ENCODE peak calls at places on chromosome 19, in five cellular contexts. T is GM12878, K is K562, I is upper lobe of left lung, R is HepG2. X is an unnamed sample. For H3K4me1, the result is how much of the 10 kb centered on the place peaks cover.

GRCh38 chr19:3119782-3120380 is 16.0 kb upstream of the GNA15 start:
- ATAC-seq in T (no peak), K (no peak), I (no peak), R (no peak), X (no peak)

GRCh38 chr19:6318772-6319171 is 14.6 kb downstream of the ACER1 start:
- ATAC-seq in T (no peak), K (no peak), I (no peak), R (no peak), X (no peak)

GRCh38 chr19:10797541-10798256 is 38.3 kb downstream of the TMED1 start:
- ATAC-seq in T (peak), K (no peak), I (no peak), R (no peak), X (no peak)

GRCh38 chr19:58326501-58326913 is 287 bp upstream of the ZSCAN22 start:
- ATAC-seq in T (peak), K (peak), I (no peak), R (peak), X (no peak)

GRCh38 chr19:58468216-58468839 is 1.4 kb downstream of the ZNF324 start:
- ATAC-seq in T (no peak), K (no peak), I (no peak), R (peak), X (no peak)

GRCh38 chr19:11092181-11092538 is 2.9 kb downstream of the LDLR start:
- ATAC-seq in T (no peak), K (no peak), I (peak), R (peak), X (no peak)

GRCh38 chr19:751501-752341 is 809 bp downstream of the MISP start:
- ATAC-seq in T (no peak), K (peak), I (peak), R (peak), X (peak)

GRCh38 chr19:46404884-46405658 is 8.3 kb downstream of the CCDC8 start:
- ATAC-seq in T (no peak), K (peak), I (peak), R (peak), X (no peak)

GRCh38 chr19:10643968-10644290 is 10.2 kb upstream of the ILF3 start:
- ATAC-seq in T (no peak), K (no peak), I (no peak), R (no peak), X (peak)

GRCh38 chr19:41299046-41299754 is 10.8 kb upstream of the CCDC97 start:
- ATAC-seq in T (no peak), K (no peak), I (peak), R (no peak), X (peak)

GRCh38 chr19:44346556-44346955 is 9.9 kb downstream of the ZNF112 start:
- ATAC-seq in T (no peak), K (no peak), I (no peak), R (no peak), X (no peak)

GRCh38 chr19:31317098-31317497 is 32.1 kb downstream of the TSHZ3 start:
- ATAC-seq in T (no peak), K (no peak), I (no peak), R (no peak), X (no peak)

GRCh38 chr19:19211499-19212432 is at the start of gene NCAN:
- ATAC-seq in T (no peak), K (peak), I (no peak), R (peak), X (no peak)

GRCh38 chr19:42028304-42029216 is 34.5 kb upstream of the ATP1A3 start:
- ATAC-seq in T (no peak), K (peak), I (no peak), R (no peak), X (no peak)

GRCh38 chr19:48501446-48501960 is 10.1 kb downstream of the LMTK3 start:
- ATAC-seq in T (peak), K (peak), I (peak), R (peak), X (no peak)

GRCh38 chr19:44447864-44448674 is at the start of gene ZNF229:
- ATAC-seq in T (peak), K (peak), I (peak), R (no peak), X (peak)

GRCh38 chr19:19343016-19343362 is 22.4 kb downstream of the MAU2 start:
- ATAC-seq in T (no peak), K (no peak), I (no peak), R (no peak), X (no peak)

GRCh38 chr19:48760514-48761221 is 5.3 kb downstream of the FGF21 start:
- ATAC-seq in T (no peak), K (no peak), I (no peak), R (peak), X (no peak)

GRCh38 chr19:2331601-2332246 is 3.2 kb downstream of the SPPL2B start:
- ATAC-seq in T (peak), K (no peak), I (no peak), R (no peak), X (no peak)

GRCh38 chr19:43739836-43740235 is 14.9 kb downstream of the SMG9 start:
- ATAC-seq in T (no peak), K (no peak), I (no peak), R (no peak), X (no peak)

GRCh38 chr19:1864480-1865171 is 1.2 kb upstream of the KLF16 start:
- ATAC-seq in T (peak), K (peak), I (peak), R (peak), X (peak)

GRCh38 chr19:1651548-1652394 is 644 bp downstream of the TCF3 start:
- ATAC-seq in T (no peak), K (peak), I (peak), R (peak), X (no peak)

GRCh38 chr19:48812094-48812929 is 1.5 kb upstream of the BCAT2 start:
- ATAC-seq in T (peak), K (peak), I (peak), R (peak), X (peak)

GRCh38 chr19:40976134-40976533 is 14.9 kb upstream of the CYP2B6 start:
- ATAC-seq in T (peak), K (no peak), I (no peak), R (no peak), X (no peak)

GRCh38 chr19:33248553-33248953 is 22.9 kb upstream of the SLC7A10 start:
- ATAC-seq in T (peak), K (peak), I (peak), R (peak), X (no peak)

GRCh38 chr19:19900124-19900523 is 622 bp upstream of the ZNF93 start:
- ATAC-seq in T (no peak), K (peak), I (peak), R (peak), X (no peak)

GRCh38 chr19:4136680-4137088 is 12.8 kb upstream of the MAP2K2 start:
- ATAC-seq in T (no peak), K (no peak), I (no peak), R (no peak), X (no peak)

GRCh38 chr19:4140237-4140711 is 13.2 kb upstream of the CREB3L3 start:
- ATAC-seq in T (peak), K (peak), I (peak), R (peak), X (peak)

GRCh38 chr19:4144666-4145261 is 8.7 kb upstream of the CREB3L3 start:
- ATAC-seq in T (no peak), K (no peak), I (peak), R (no peak), X (no peak)

GRCh38 chr19:4138445-4138844 is 14.5 kb upstream of the MAP2K2 start:
- ATAC-seq in T (no peak), K (no peak), I (no peak), R (no peak), X (no peak)

GRCh38 chr19:4139614-4140236 is 13.7 kb upstream of the CREB3L3 start:
- ATAC-seq in T (peak), K (peak), I (peak), R (peak), X (peak)
- TF ChIP-seq POLR2AphosphoS5 in T (no peak), K (no peak), I (no peak), R (no peak), X (no peak)

DNA sequence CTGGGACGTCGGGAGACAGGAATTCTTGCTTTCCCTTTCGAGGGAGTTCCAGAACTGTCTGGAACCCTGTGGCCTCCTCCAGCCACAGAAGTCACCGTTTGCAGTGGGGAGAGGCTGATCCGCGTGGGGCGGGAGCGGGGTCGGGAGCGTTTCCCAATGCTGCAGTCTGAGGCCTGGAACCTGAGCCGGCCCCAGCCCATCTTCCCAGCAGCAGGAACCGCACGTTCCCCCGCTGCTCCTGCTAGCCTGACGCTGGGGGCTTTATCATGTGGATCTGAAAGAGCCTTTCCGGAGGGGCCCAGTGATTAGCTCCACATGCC is 13.4 kb downstream of the DPP9 start:
- ATAC-seq in T (no peak), K (no peak), I (no peak), R (no peak), X (no peak)
- TF ChIP-seq EP300 in T (no peak), K (no peak), I (no peak), R (no peak), X (no peak)

DNA sequence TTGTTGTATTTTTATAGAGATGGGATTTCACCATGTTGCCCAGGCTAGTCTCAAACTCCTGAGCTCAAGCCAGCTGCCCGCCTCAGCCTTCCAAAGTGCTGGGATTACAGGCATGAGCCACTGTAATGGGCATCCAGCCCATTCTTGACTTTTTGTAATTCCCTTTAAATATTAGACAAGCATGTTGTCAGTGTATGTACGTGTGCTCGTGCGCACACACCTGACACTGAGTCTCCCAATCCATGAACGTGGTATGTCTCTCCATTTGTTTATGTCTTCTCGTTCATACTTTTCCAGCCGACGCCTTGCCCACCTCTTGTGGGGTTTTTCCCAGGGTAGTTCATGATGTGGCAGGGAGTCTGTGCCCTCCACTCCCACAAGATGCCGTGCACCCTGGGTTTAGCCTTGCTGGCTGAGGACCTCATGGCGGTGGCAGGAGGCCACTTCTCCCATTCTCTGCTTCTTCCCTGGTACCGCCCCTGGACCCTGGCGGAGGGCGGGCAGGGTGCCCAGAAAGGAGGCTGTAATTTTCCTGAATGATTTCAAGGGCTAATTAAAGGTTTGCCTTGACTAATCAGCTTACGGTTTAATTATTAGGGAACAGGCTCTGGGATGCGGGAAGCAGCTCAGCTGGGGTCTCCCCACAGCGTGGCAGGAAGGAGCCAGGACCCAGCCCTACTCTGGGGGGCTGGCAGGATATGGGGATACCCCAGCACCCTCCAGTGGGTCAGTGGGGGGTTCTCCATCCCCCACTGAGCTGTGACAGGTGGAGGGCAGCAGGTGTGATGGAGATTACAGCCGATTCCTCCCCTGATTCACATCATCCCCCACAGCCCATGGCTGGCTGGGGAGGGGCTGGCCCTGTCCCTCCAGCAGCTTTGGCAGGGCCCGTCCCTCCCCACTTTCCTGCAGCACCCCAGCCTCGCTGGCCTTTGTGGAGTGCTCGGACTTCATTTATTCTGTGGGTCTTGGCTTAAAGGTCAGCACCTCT is 12.9 kb downstream of the PAK4 start:
- ATAC-seq in T (no peak), K (no peak), I (no peak), R (no peak), X (no peak)
- H3K4me1 ChIP-seq in T (under half), K (half or more), I (half or more), R (under half), X (under half)

GRCh38 chr19:50377517-50377916 is 1.3 kb downstream of the NR1H2 start:
- ATAC-seq in T (no peak), K (peak), I (no peak), R (no peak), X (no peak)

GRCh38 chr19:50378863-50379236 is 2.6 kb downstream of the NR1H2 start:
- ATAC-seq in T (no peak), K (no peak), I (no peak), R (no peak), X (no peak)

GRCh38 chr19:50377051-50377441 is 789 bp downstream of the NR1H2 start:
- ATAC-seq in T (peak), K (peak), I (peak), R (peak), X (peak)

GRCh38 chr19:50378169-50378862 is 2.1 kb downstream of the NR1H2 start:
- ATAC-seq in T (no peak), K (no peak), I (no peak), R (no peak), X (no peak)

GRCh38 chr19:50376166-50377050 is at the start of gene NR1H2:
- ATAC-seq in T (peak), K (peak), I (peak), R (peak), X (peak)
- TF ChIP-seq POLR2AphosphoS5 in T (peak), K (peak), I (peak), R (peak), X (peak)

GRCh38 chr19:12610540-12611360 is at the start of the genes ZNF490 and ZNF791:
- ATAC-seq in T (peak), K (peak), I (peak), R (peak), X (peak)
- TF ChIP-seq EP300 in T (no peak), K (peak), I (no peak), R (no peak), X (no peak)

GRCh38 chr19:16458391-16459128 is 13.2 kb downstream of the EPS15L1 start:
- ATAC-seq in T (peak), K (no peak), I (no peak), R (peak), X (no peak)
- H3K4me1 ChIP-seq in T (under half), K (under half), I (half or more), R (half or more), X (under half)

GRCh38 chr19:21824679-21825078 is 11.3 kb downstream of the ZNF43 start:
- ATAC-seq in T (no peak), K (no peak), I (no peak), R (no peak), X (no peak)
- TF ChIP-seq POLR2AphosphoS5 in T (no peak), K (no peak), I (no peak), R (no peak), X (peak)